ENCODE peak calls at places on chromosome 2, in four cellular contexts. R is NCI-H1105 treated with DMSO at 0.1 percent for 48 hours; N is cerebellar cortex; O is stimulated activated CD8-positive, alpha-beta memory T cell treated with anti-CD3 and anti-CD28 coated beads, Interleukin-4, amount 100 ng/mL, for 1 hour. D is an unnamed sample.
A peak's percentile ranks its signal among the peaks of the same experiment; 100 is the strongest.

GRCh38 chr2:83528746-83529145 is 930.3 kb downstream of the SUCLG1 start:
- DNase-seq in R (no peak), N (no peak), O (no peak), D (no peak)

GRCh38 chr2:170162261-170162612 is 15.7 kb upstream of the MYO3B start:
- DNase-seq in R (no peak), N (no peak), O (no peak), D (no peak)

GRCh38 chr2:206797376-206797775 is 32.0 kb downstream of the FASTKD2 start:
- DNase-seq in R (no peak), N (no peak), O (no peak), D (no peak)

GRCh38 chr2:67836861-67837260 is 225.9 kb downstream of the C1D start:
- DNase-seq in R (no peak), N (no peak), O (no peak), D (no peak)

GRCh38 chr2:24021122-24021998 is 11.5 kb downstream of the MFSD2B start:
- DNase-seq in R (no peak), N (peak; percentile 34), O (no peak), D (no peak)

GRCh38 chr2:133953524-133953923 is 300.3 kb upstream of the MGAT5 start:
- DNase-seq in R (no peak), N (no peak), O (no peak), D (no peak)

GRCh38 chr2:6827516-6828298 is 38.0 kb downstream of the CMPK2 start:
- DNase-seq in R (peak; percentile 81), N (no peak), O (no peak), D (peak; percentile 65)

GRCh38 chr2:144242311-144242710 is 277.6 kb downstream of the ZEB2 start:
- DNase-seq in R (no peak), N (no peak), O (no peak), D (no peak)

GRCh38 chr2:218781691-218782528 is at the start of gene CYP27A1:
- DNase-seq in R (peak; percentile 40), N (no peak), O (no peak), D (peak; percentile 43)

GRCh38 chr2:179860255-179861026 is 971 bp downstream of the ZNF385B start:
- DNase-seq in R (no peak), N (peak; percentile 86), O (no peak), D (no peak)

GRCh38 chr2:113760400-113760799 is 4.0 kb upstream of the SLC35F5 start:
- DNase-seq in R (no peak), N (no peak), O (no peak), D (no peak)

GRCh38 chr2:95053543-95053942 is 28.0 kb downstream of the MAL start:
- DNase-seq in R (no peak), N (no peak), O (no peak), D (no peak)